ENCODE peak calls at places on chromosome 19, in ten cellular contexts. O, C, F, U, M, J, V, W, D and X are unnamed samples.

GRCh38 chr19:41795031-41795461 is 1.3 kb upstream of the CEACAM3 start:
- DNase-seq in U (peak; percentile 77), J (peak; percentile 21), F (no peak), V (peak; percentile 52), C (no peak), D (no peak), M (peak; percentile 54), W (no peak), O (peak; percentile 59), X (no peak)

GRCh38 chr19:47813304-47813994 is 8.3 kb upstream of the CRX start:
- DNase-seq in C (no peak), F (peak; percentile 89), W (peak; percentile 65), M (peak; percentile 20), U (peak; percentile 89), O (peak; percentile 71), J (peak; percentile 68), V (peak; percentile 82), D (peak; percentile 95), X (peak; percentile 78)

GRCh38 chr19:35240322-35240721 is 8.5 kb upstream of the LSR start:
- DNase-seq in O (no peak), V (peak; percentile 14), C (no peak), W (no peak), J (no peak), U (no peak), D (no peak), M (no peak), F (no peak), X (no peak)

GRCh38 chr19:1754651-1755466 is 1.6 kb downstream of the ONECUT3 start:
- DNase-seq in O (no peak), U (no peak), J (no peak), V (no peak), D (peak; percentile 72), C (no peak), F (no peak), W (no peak), M (no peak), X (no peak)

GRCh38 chr19:40411958-40412499 is 1.1 kb downstream of the PRX start:
- DNase-seq in U (no peak), F (no peak), M (no peak), O (no peak), C (no peak), W (no peak), V (no peak), J (no peak), D (no peak), X (no peak)

GRCh38 chr19:19937403-19937802 is 36.7 kb downstream of the ZNF93 start:
- DNase-seq in J (no peak), C (no peak), F (no peak), D (no peak), V (no peak), U (no peak), M (no peak), O (no peak), W (no peak), X (no peak)

GRCh38 chr19:14027856-14028450 is at the start of gene RLN3:
- DNase-seq in V (no peak), F (no peak), D (peak; percentile 69), O (no peak), C (no peak), M (no peak), W (no peak), U (no peak), J (no peak), X (no peak)

GRCh38 chr19:29211562-29212416 is 1.2 kb downstream of the UQCRFS1 start:
- DNase-seq in O (no peak), V (no peak), M (no peak), W (no peak), F (no peak), D (no peak), U (peak; percentile 31), C (no peak), J (no peak), X (no peak)

GRCh38 chr19:10533656-10534386 is 9.9 kb upstream of the ATG4D start:
- DNase-seq in W (no peak), F (no peak), D (no peak), J (no peak), M (no peak), U (no peak), O (no peak), C (no peak), V (no peak), X (no peak)

GRCh38 chr19:47618771-47619170 is 9.8 kb downstream of the BICRA start:
- DNase-seq in V (no peak), C (no peak), D (no peak), M (no peak), U (no peak), F (no peak), W (peak; percentile 83), J (no peak), O (no peak), X (peak; percentile 96)

GRCh38 chr19:2283835-2284507 is 2.0 kb upstream of the PEAK3 start:
- DNase-seq in M (no peak), O (no peak), V (no peak), C (no peak), J (no peak), F (no peak), W (no peak), U (no peak), D (no peak), X (no peak)

GRCh38 chr19:18726417-18726767 is 42.9 kb downstream of the CRTC1 start:
- DNase-seq in W (no peak), J (no peak), F (no peak), M (no peak), D (no peak), C (no peak), V (no peak), O (no peak), U (no peak), X (no peak)

GRCh38 chr19:13026478-13026999 is 31.3 kb downstream of the NFIX start:
- DNase-seq in C (no peak), D (no peak), F (no peak), M (peak; percentile 56), V (no peak), U (no peak), J (no peak), O (no peak), W (no peak), X (no peak)

GRCh38 chr19:38849746-38850230 is at the start of gene HNRNPL:
- DNase-seq in V (peak; percentile 100), J (peak; percentile 99), O (peak; percentile 99), C (peak; percentile 100), D (peak; percentile 98), W (no peak), U (peak; percentile 99), F (peak; percentile 100), M (no peak), X (peak; percentile 99)

GRCh38 chr19:7370546-7370945 is 21.8 kb downstream of the ARHGEF18 start:
- DNase-seq in C (no peak), F (no peak), U (no peak), V (no peak), W (no peak), O (no peak), J (no peak), M (no peak), D (no peak), X (no peak)

GRCh38 chr19:51441410-51442390 is 16.6 kb downstream of the SIGLEC8 start:
- DNase-seq in M (no peak), U (peak; percentile 93), O (peak; percentile 64), W (no peak), V (peak; percentile 87), D (no peak), C (no peak), J (peak; percentile 69), F (peak; percentile 63), X (no peak)

GRCh38 chr19:30158067-30158892 is 213.9 kb upstream of the ZNF536 start:
- DNase-seq in W (no peak), O (no peak), M (no peak), D (no peak), U (no peak), J (no peak), V (no peak), F (no peak), C (no peak), X (no peak)

GRCh38 chr19:49920624-49921363 is 8.2 kb upstream of the ATF5 start:
- DNase-seq in O (no peak), M (no peak), W (no peak), D (peak; percentile 40), C (no peak), V (no peak), F (no peak), J (no peak), U (no peak), X (peak; percentile 17)